ENCODE peak calls at places on chromosomes 5 and 9, in four cellular contexts. L is hippocampal formation, F is RPMI8226, G is fibroblast of pulmonary artery. Z is an unnamed sample.
A peak's percentile ranks its signal among the peaks of the same experiment; 100 is the strongest.

GRCh38 chr9:131707677-131708612 is 31.9 kb downstream of the RAPGEF1 start:
- DNase-seq in L (no peak), F (no peak), G (peak; percentile 75), Z (peak; percentile 56)

GRCh38 chr9:34589656-34590375 is at the start of gene CNTFR:
- DNase-seq in L (peak; percentile 54), F (no peak), G (no peak), Z (no peak)

GRCh38 chr5:177519463-177520235 is 2.9 kb upstream of the DDX41 start:
- DNase-seq in L (no peak), F (no peak), G (no peak), Z (no peak)

GRCh38 chr5:72625369-72625768 is 118.2 kb upstream of the ZNF366 start:
- DNase-seq in L (no peak), F (no peak), G (no peak), Z (no peak)

GRCh38 chr5:181222630-181223040 is 446 bp upstream of the TRIM41 start:
- DNase-seq in L (no peak), F (peak; percentile 62), G (no peak), Z (no peak)

GRCh38 chr5:172009536-172010270 is 3.3 kb upstream of the FBXW11 start:
- DNase-seq in L (no peak), F (no peak), G (no peak), Z (no peak)

GRCh38 chr9:2132484-2133082 is 117.4 kb downstream of the SMARCA2 start:
- DNase-seq in L (peak; percentile 66), F (peak; percentile 7), G (peak; percentile 72), Z (peak; percentile 15)

GRCh38 chr5:141186897-141187512 is at the start of gene PCDHB9:
- DNase-seq in L (peak; percentile 0), F (peak; percentile 25), G (peak; percentile 7), Z (peak; percentile 39)

GRCh38 chr9:127066060-127066774 is 56.2 kb downstream of the ANGPTL2 start:
- DNase-seq in L (no peak), F (no peak), G (peak; percentile 72), Z (no peak)

GRCh38 chr9:4038182-4038723 is 261.6 kb downstream of the GLIS3 start:
- DNase-seq in L (no peak), F (no peak), G (peak; percentile 50), Z (no peak)

GRCh38 chr9:81902601-81903000 is 25.6 kb upstream of the SPATA31D4 start:
- DNase-seq in L (no peak), F (no peak), G (peak; percentile 18), Z (no peak)

GRCh38 chr9:127358770-127359169 is 38.2 kb upstream of the SLC2A8 start:
- DNase-seq in L (no peak), F (no peak), G (no peak), Z (no peak)

Z was measured in B cell.